ENCODE peak calls at places on chromosomes 13 and 19, in four cellular contexts. One of them, this sample, is unnamed.

GRCh38 chr13:98937911-98938381 is 39.9 kb downstream of the DOCK9 start:
- DNase-seq in spleen: peak; percentile 22
- DNase-seq in OCI-LY7: no peak
- DNase-seq in ovary: no peak
- DNase-seq in this sample: no peak

GRCh38 chr19:20385056-20385455 is 180.5 kb downstream of the ZNF737 start:
- DNase-seq in spleen: no peak
- DNase-seq in OCI-LY7: no peak
- DNase-seq in ovary: no peak
- DNase-seq in this sample: no peak

GRCh38 chr13:98570929-98571372 is 6.0 kb downstream of the STK24 start:
- DNase-seq in spleen: no peak
- DNase-seq in OCI-LY7: peak; percentile 87
- DNase-seq in ovary: no peak
- DNase-seq in this sample: peak; percentile 67

GRCh38 chr19:10102787-10103236 is 334 bp upstream of the ANGPTL6 start:
- DNase-seq in spleen: peak; percentile 88
- DNase-seq in OCI-LY7: peak; percentile 62
- DNase-seq in ovary: no peak
- DNase-seq in this sample: peak; percentile 49

GRCh38 chr19:55563261-55563690 is 17.4 kb downstream of the ZNF579 start:
- DNase-seq in spleen: no peak
- DNase-seq in OCI-LY7: no peak
- DNase-seq in ovary: no peak
- DNase-seq in this sample: no peak

GRCh38 chr19:2631213-2631821 is 71.2 kb downstream of the GNG7 start:
- DNase-seq in spleen: peak; percentile 78
- DNase-seq in OCI-LY7: peak; percentile 81
- DNase-seq in ovary: no peak
- DNase-seq in this sample: no peak

GRCh38 chr13:41782086-41782485 is 178.8 kb downstream of the VWA8 start:
- DNase-seq in spleen: no peak
- DNase-seq in OCI-LY7: no peak
- DNase-seq in ovary: no peak
- DNase-seq in this sample: no peak

GRCh38 chr13:23960566-23961156 is 63.4 kb upstream of the C1QTNF9B start:
- DNase-seq in spleen: no peak
- DNase-seq in OCI-LY7: peak; percentile 27
- DNase-seq in ovary: no peak
- DNase-seq in this sample: peak; percentile 26

GRCh38 chr13:94249512-94249911 is 230.0 kb downstream of the DCT start:
- DNase-seq in spleen: no peak
- DNase-seq in OCI-LY7: no peak
- DNase-seq in ovary: no peak
- DNase-seq in this sample: no peak

GRCh38 chr13:99417151-99417820 is 84.0 kb upstream of the TM9SF2 start:
- DNase-seq in spleen: no peak
- DNase-seq in OCI-LY7: no peak
- DNase-seq in ovary: no peak
- DNase-seq in this sample: peak; percentile 55

GRCh38 chr13:40120288-40120687 is 464.8 kb downstream of the COG6 start:
- DNase-seq in spleen: no peak
- DNase-seq in OCI-LY7: no peak
- DNase-seq in ovary: no peak
- DNase-seq in this sample: no peak

GRCh38 chr19:9552902-9553301 is 14.5 kb upstream of the ZNF426 start:
- DNase-seq in spleen: no peak
- DNase-seq in OCI-LY7: no peak
- DNase-seq in ovary: no peak
- DNase-seq in this sample: no peak

GRCh38 chr13:70960841-70961443 is 852.7 kb upstream of the KLHL1 start:
- DNase-seq in spleen: no peak
- DNase-seq in OCI-LY7: peak; percentile 1
- DNase-seq in ovary: no peak
- DNase-seq in this sample: peak; percentile 4

GRCh38 chr13:30371649-30372265 is 50.5 kb upstream of the UBE2L5 start:
- DNase-seq in spleen: peak; percentile 90
- DNase-seq in OCI-LY7: peak; percentile 100
- DNase-seq in ovary: no peak
- DNase-seq in this sample: peak; percentile 78

GRCh38 chr19:42658148-42658547 is 63.4 kb upstream of the CEACAM8 start:
- DNase-seq in spleen: no peak
- DNase-seq in OCI-LY7: no peak
- DNase-seq in ovary: no peak
- DNase-seq in this sample: no peak

GRCh38 chr13:65943711-65944110 is 1286.4 kb downstream of the PCDH9 start:
- DNase-seq in spleen: no peak
- DNase-seq in OCI-LY7: no peak
- DNase-seq in ovary: no peak
- DNase-seq in this sample: no peak

GRCh38 chr13:81539643-81540150 is 1198.8 kb upstream of the SPRY2 start:
- DNase-seq in spleen: no peak
- DNase-seq in OCI-LY7: no peak
- DNase-seq in ovary: no peak
- DNase-seq in this sample: no peak

GRCh38 chr19:887072-887471 is 5.9 kb downstream of the MED16 start:
- DNase-seq in spleen: no peak
- DNase-seq in OCI-LY7: no peak
- DNase-seq in ovary: no peak
- DNase-seq in this sample: peak; percentile 34

GRCh38 chr19:11016591-11016990 is 55.8 kb downstream of the SMARCA4 start:
- DNase-seq in spleen: no peak
- DNase-seq in OCI-LY7: no peak
- DNase-seq in ovary: no peak
- DNase-seq in this sample: no peak

GRCh38 chr19:51809787-51810186 is 14.8 kb downstream of the FPR3 start:
- DNase-seq in spleen: no peak
- DNase-seq in OCI-LY7: no peak
- DNase-seq in ovary: no peak
- DNase-seq in this sample: no peak

GRCh38 chr19:51808333-51808986 is 13.5 kb downstream of the FPR3 start:
- DNase-seq in spleen: no peak
- DNase-seq in OCI-LY7: no peak
- DNase-seq in ovary: no peak
- DNase-seq in this sample: no peak

GRCh38 chr19:51811344-51811743 is 16.4 kb downstream of the FPR3 start:
- DNase-seq in spleen: no peak
- DNase-seq in OCI-LY7: no peak
- DNase-seq in ovary: no peak
- DNase-seq in this sample: no peak

GRCh38 chr19:51807925-51808324 is 13.0 kb downstream of the FPR3 start:
- DNase-seq in spleen: no peak
- DNase-seq in OCI-LY7: no peak
- DNase-seq in ovary: no peak
- DNase-seq in this sample: no peak

GRCh38 chr19:51810228-51810627 is 15.3 kb downstream of the FPR3 start:
- DNase-seq in spleen: no peak
- DNase-seq in OCI-LY7: no peak
- DNase-seq in ovary: no peak
- DNase-seq in this sample: no peak
- TF ChIP-seq CTCF in spleen: no peak
- TF ChIP-seq CTCF in OCI-LY7: no peak
- TF ChIP-seq CTCF in ovary: no peak
- TF ChIP-seq CTCF in this sample: no peak

GRCh38 chr19:12140545-12141404 is 625 bp upstream of the ZNF20 start:
- DNase-seq in spleen: peak; percentile 95
- DNase-seq in OCI-LY7: peak; percentile 87
- DNase-seq in ovary: peak; percentile 90
- DNase-seq in this sample: peak; percentile 92

GRCh38 chr19:12141405-12141736 is 1.2 kb upstream of the ZNF20 start:
- DNase-seq in spleen: no peak
- DNase-seq in OCI-LY7: no peak
- DNase-seq in ovary: no peak
- DNase-seq in this sample: no peak

GRCh38 chr19:12139309-12139708 is 841 bp downstream of the ZNF20 start:
- DNase-seq in spleen: no peak
- DNase-seq in OCI-LY7: no peak
- DNase-seq in ovary: no peak
- DNase-seq in this sample: no peak

GRCh38 chr19:12137541-12137940 is 2.6 kb downstream of the ZNF20 start:
- DNase-seq in spleen: no peak
- DNase-seq in OCI-LY7: peak; percentile 78
- DNase-seq in ovary: no peak
- DNase-seq in this sample: peak; percentile 54

GRCh38 chr19:12139885-12140544 is at the start of gene ZNF20:
- DNase-seq in spleen: peak; percentile 98
- DNase-seq in OCI-LY7: peak; percentile 96
- DNase-seq in ovary: peak; percentile 95
- DNase-seq in this sample: peak; percentile 97
- TF ChIP-seq CTCF in spleen: no peak
- TF ChIP-seq CTCF in OCI-LY7: no peak
- TF ChIP-seq CTCF in ovary: peak; percentile 4
- TF ChIP-seq CTCF in this sample: no peak

GRCh38 chr13:64529874-64530485 is 2700.2 kb downstream of the PCDH9 start:
- DNase-seq in spleen: no peak
- DNase-seq in OCI-LY7: peak; percentile 17
- DNase-seq in ovary: no peak
- DNase-seq in this sample: peak; percentile 10
- TF ChIP-seq CTCF in spleen: peak; percentile 53
- TF ChIP-seq CTCF in OCI-LY7: peak; percentile 82
- TF ChIP-seq CTCF in ovary: no peak
- TF ChIP-seq CTCF in this sample: peak; percentile 63

GRCh38 chr19:13505164-13505695 is 1.0 kb downstream of the CACNA1A start:
- DNase-seq in spleen: no peak
- DNase-seq in OCI-LY7: no peak
- DNase-seq in ovary: no peak
- DNase-seq in this sample: no peak

GRCh38 chr19:13505761-13506549 is at the start of gene CACNA1A:
- DNase-seq in spleen: no peak
- DNase-seq in OCI-LY7: no peak
- DNase-seq in ovary: no peak
- DNase-seq in this sample: peak; percentile 22

GRCh38 chr19:13503570-13504235 is 2.6 kb downstream of the CACNA1A start:
- DNase-seq in spleen: no peak
- DNase-seq in OCI-LY7: no peak
- DNase-seq in ovary: no peak
- DNase-seq in this sample: no peak

GRCh38 chr19:13507053-13507611 is 853 bp upstream of the CACNA1A start:
- DNase-seq in spleen: no peak
- DNase-seq in OCI-LY7: no peak
- DNase-seq in ovary: no peak
- DNase-seq in this sample: no peak

DNA sequence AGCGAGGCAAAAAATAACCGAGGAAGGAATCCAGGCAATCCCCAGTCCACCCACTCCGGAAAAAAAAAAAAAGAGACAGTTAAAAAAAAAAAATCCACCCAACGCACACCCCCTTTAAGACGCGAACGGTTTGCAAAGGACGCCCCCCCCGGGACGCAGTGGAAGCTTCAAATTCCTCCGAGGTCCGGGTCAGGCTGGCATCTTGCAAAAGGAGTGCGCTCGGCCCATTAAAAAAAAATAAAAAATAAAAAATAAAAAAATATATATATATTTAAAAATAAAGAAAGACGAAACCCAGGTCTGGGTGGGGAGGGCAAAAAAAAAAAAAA is 235 bp upstream of the CACNA1A start:
- DNase-seq in spleen: no peak
- DNase-seq in OCI-LY7: no peak
- DNase-seq in ovary: no peak
- DNase-seq in this sample: peak; percentile 8
- TF ChIP-seq CTCF in spleen: no peak
- TF ChIP-seq CTCF in OCI-LY7: no peak
- TF ChIP-seq CTCF in ovary: no peak
- TF ChIP-seq CTCF in this sample: no peak

DNA sequence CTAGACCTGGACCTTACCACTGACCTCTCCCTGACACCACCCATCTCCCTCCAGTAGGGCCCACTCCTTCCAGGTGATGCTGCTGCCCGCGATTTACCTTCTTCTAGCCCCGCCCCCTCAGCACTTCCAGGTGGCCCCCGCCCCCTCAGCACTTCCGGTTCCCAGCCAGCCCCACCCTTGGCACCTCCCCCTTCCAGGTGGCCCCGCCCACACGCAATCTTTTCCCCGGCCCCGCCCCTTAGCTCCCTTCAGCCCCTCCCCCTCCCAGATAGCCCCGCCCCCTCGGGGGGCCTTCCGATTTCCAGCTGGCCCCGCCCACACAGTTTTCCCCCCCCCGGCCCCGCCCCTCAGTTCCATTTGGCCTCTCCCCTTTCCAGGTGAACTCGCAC is 565 bp downstream of the LIG1 start:
- DNase-seq in spleen: peak; percentile 95
- DNase-seq in OCI-LY7: peak; percentile 84
- DNase-seq in ovary: peak; percentile 81
- DNase-seq in this sample: peak; percentile 91
- TF ChIP-seq CTCF in spleen: no peak
- TF ChIP-seq CTCF in OCI-LY7: no peak
- TF ChIP-seq CTCF in ovary: no peak
- TF ChIP-seq CTCF in this sample: no peak

GRCh38 chr19:18159810-18160209 is 6.8 kb downstream of the PIK3R2 start:
- DNase-seq in spleen: no peak
- DNase-seq in OCI-LY7: no peak
- DNase-seq in ovary: no peak
- DNase-seq in this sample: no peak

GRCh38 chr19:18158471-18158870 is 5.5 kb downstream of the PIK3R2 start:
- DNase-seq in spleen: no peak
- DNase-seq in OCI-LY7: no peak
- DNase-seq in ovary: no peak
- DNase-seq in this sample: no peak

GRCh38 chr19:18160441-18160791 is 7.5 kb downstream of the PIK3R2 start:
- DNase-seq in spleen: peak; percentile 64
- DNase-seq in OCI-LY7: no peak
- DNase-seq in ovary: no peak
- DNase-seq in this sample: peak; percentile 36

GRCh38 chr19:18161691-18162039 is 8.7 kb downstream of the PIK3R2 start:
- DNase-seq in spleen: peak; percentile 83
- DNase-seq in OCI-LY7: no peak
- DNase-seq in ovary: peak; percentile 51
- DNase-seq in this sample: no peak

DNA sequence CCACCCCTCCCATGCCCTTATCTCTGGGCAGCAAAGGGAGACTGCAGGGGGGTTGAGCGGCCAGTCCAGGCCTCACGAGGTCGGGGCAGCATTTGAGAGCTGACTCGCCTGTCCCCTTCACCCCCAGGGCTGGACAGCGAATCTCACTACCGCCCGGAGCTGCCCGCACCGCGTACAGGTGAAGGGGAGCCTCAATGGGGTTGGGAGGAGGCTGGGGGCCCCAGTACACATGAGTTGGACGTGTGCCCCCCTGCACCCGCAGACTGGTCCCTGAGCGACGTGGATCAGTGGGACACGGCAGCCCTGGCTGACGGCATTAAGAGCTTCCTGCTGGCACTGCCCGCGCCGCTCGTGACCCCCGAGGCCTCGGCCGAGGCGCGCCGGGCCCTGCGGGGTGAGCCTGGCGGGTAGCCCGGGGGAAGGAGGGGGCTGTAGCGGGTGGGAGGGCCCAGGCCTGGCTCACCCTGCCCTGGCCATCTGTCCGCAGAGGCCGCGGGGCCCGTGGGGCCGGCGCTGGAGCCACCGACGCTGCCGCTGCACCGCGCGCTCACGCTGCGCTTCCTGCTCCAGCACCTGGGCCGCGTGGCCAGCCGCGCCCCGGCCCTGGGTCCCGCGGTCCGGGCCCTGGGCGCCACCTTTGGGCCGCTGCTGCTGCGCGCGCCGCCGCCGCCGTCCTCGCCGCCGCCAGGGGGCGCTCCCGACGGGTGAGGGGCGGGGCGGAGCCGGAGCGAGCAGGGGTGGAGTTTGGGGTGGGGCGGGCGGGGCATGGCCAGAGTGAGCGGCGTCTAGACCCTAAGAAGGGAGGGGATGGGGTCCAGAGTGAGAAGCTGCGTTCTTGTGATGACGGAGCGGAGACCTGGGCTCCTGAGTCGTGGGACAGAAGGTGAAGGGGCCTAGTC is 8.1 kb downstream of the PIK3R2 start:
- DNase-seq in spleen: peak; percentile 96
- DNase-seq in OCI-LY7: peak; percentile 88
- DNase-seq in ovary: peak; percentile 85
- DNase-seq in this sample: peak; percentile 74
- TF ChIP-seq CTCF in spleen: peak; percentile 77
- TF ChIP-seq CTCF in OCI-LY7: peak; percentile 41
- TF ChIP-seq CTCF in ovary: peak; percentile 82
- TF ChIP-seq CTCF in this sample: peak; percentile 59